ENCODE peak calls at places on chromosome 2, in eight cellular contexts. J is astrocyte, R is PC-9, C is hepatocyte, T is fibroblast of lung, Z is upper lobe of left lung, U is endothelial cell, P is brain microvascular endothelial cell. K is an unnamed sample.
A peak's percentile ranks its signal among the peaks of the same experiment; 100 is the strongest.

GRCh38 chr2:219542931-219543595 is 546 bp downstream of the CHPF start:
- DNase-seq in U (peak; percentile 62), P (peak; percentile 15), Z (peak; percentile 37), T (peak; percentile 31), J (no peak), C (peak; percentile 76), R (peak; percentile 37), K (peak; percentile 25)

GRCh38 chr2:95326433-95327140 is 29.4 kb downstream of the KCNIP3 start:
- DNase-seq in R (no peak), P (no peak), U (no peak), Z (no peak), T (no peak), C (no peak), J (no peak), K (no peak)

GRCh38 chr2:226911932-226912331 is 76.1 kb downstream of the RHBDD1 start:
- DNase-seq in R (no peak), P (peak; percentile 24), U (no peak), T (peak; percentile 46), Z (no peak), C (no peak), J (peak; percentile 63), K (peak; percentile 67)

GRCh38 chr2:30155889-30156658 is 9.3 kb downstream of the YPEL5 start:
- DNase-seq in C (no peak), T (no peak), P (no peak), U (no peak), Z (no peak), R (no peak), J (no peak), K (no peak)

GRCh38 chr2:234679766-234680687 is 183.1 kb upstream of the ARL4C start:
- DNase-seq in J (peak; percentile 100), R (peak; percentile 96), T (peak; percentile 99), Z (peak; percentile 30), U (no peak), C (peak; percentile 66), P (peak; percentile 81), K (peak; percentile 99)

GRCh38 chr2:1690056-1690775 is 54.1 kb downstream of the PXDN start:
- DNase-seq in P (no peak), T (no peak), J (no peak), C (no peak), R (peak; percentile 68), Z (no peak), U (no peak), K (no peak)

GRCh38 chr2:160683206-160683605 is 189.6 kb upstream of the RBMS1 start:
- DNase-seq in U (no peak), Z (no peak), P (no peak), R (no peak), J (no peak), C (no peak), T (no peak), K (no peak)

GRCh38 chr2:35973737-35974132 is 381.8 kb upstream of the CRIM1 start:
- DNase-seq in T (no peak), R (no peak), J (peak; percentile 6), U (peak; percentile 36), C (no peak), P (no peak), Z (no peak), K (no peak)

GRCh38 chr2:239946570-239947311 is 78.4 kb downstream of the NDUFA10 start:
- DNase-seq in T (no peak), R (no peak), P (no peak), Z (peak; percentile 16), C (no peak), U (no peak), J (no peak), K (no peak)

GRCh38 chr2:215503381-215503780 is 67.5 kb upstream of the FN1 start:
- DNase-seq in Z (no peak), R (no peak), J (no peak), T (peak; percentile 33), P (no peak), C (no peak), U (no peak), K (peak; percentile 84)

GRCh38 chr2:113223813-113224212 is 50.0 kb downstream of the PSD4 start:
- DNase-seq in C (no peak), P (no peak), T (no peak), Z (no peak), J (no peak), R (no peak), U (no peak), K (no peak)

GRCh38 chr2:241844831-241845578 is 13.7 kb downstream of the PDCD1 start:
- DNase-seq in Z (no peak), J (no peak), P (no peak), T (no peak), C (no peak), R (no peak), U (no peak), K (no peak)

GRCh38 chr2:12652723-12653122 is 64.0 kb upstream of the TRIB2 start:
- DNase-seq in R (no peak), J (no peak), Z (no peak), U (no peak), T (no peak), P (no peak), C (no peak), K (no peak)

GRCh38 chr2:101733257-101733993 is 35.9 kb downstream of the MAP4K4 start:
- DNase-seq in U (no peak), J (no peak), Z (no peak), C (no peak), P (no peak), R (no peak), T (no peak), K (no peak)

GRCh38 chr2:8475349-8476045 is 206.4 kb upstream of the ID2 start:
- DNase-seq in C (peak; percentile 87), P (no peak), U (no peak), Z (no peak), J (no peak), R (no peak), T (no peak), K (no peak)

GRCh38 chr2:220209751-220210150 is 582.3 kb downstream of the SLC4A3 start:
- DNase-seq in J (no peak), C (no peak), P (no peak), T (no peak), Z (no peak), R (no peak), U (no peak), K (no peak)

GRCh38 chr2:197107291-197108269 is 181.1 kb upstream of the PGAP1 start:
- DNase-seq in C (no peak), J (peak; percentile 58), R (peak; percentile 79), Z (no peak), T (peak; percentile 62), U (peak; percentile 8), P (peak; percentile 56), K (peak; percentile 71)

GRCh38 chr2:172348555-172349288 is 78.7 kb upstream of the ITGA6 start:
- DNase-seq in Z (no peak), U (no peak), J (no peak), C (no peak), T (no peak), R (peak; percentile 80), P (no peak), K (no peak)

GRCh38 chr2:110107092-110108079 is 8.2 kb downstream of the MALL start:
- DNase-seq in R (peak; percentile 62), Z (no peak), U (no peak), P (no peak), C (no peak), J (no peak), T (peak; percentile 17), K (no peak)

GRCh38 chr2:238171575-238172187 is 12.9 kb downstream of the ERFE start:
- DNase-seq in Z (no peak), J (no peak), R (no peak), P (no peak), C (no peak), U (no peak), T (peak; percentile 20), K (no peak)

GRCh38 chr2:49619804-49620203 is 465.5 kb upstream of the FSHR start:
- DNase-seq in R (no peak), U (peak; percentile 9), J (no peak), T (no peak), C (peak; percentile 8), P (no peak), Z (no peak), K (no peak)
- TF ChIP-seq CTCF in R (peak; percentile 39), U (peak; percentile 44), J (no peak), T (no peak), C (peak; percentile 10), P (no peak), Z (no peak), K (no peak)

DNA sequence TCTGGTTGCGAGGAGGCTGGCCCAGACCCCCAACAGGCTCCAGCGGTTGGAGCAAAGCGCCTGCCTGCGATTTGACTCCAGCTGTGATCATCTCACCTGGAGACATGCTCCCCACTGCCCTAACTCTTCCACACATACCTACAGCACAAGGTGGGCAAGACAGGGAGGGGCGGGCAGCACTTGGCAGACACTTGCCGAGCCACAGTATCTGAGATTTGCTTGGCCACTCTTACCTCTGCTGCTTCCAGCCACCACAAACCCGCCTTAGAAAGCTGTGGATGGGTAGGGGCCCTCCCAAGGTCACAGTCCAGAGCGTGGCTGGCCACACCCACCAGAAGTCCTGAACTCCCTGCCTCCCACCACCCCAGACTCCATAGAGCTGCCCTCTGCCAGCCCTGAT is 8.2 kb downstream of the CYP26B1 start:
- DNase-seq in U (no peak), R (no peak), Z (no peak), J (no peak), T (no peak), C (no peak), P (no peak), K (no peak)
- TF ChIP-seq CTCF in U (no peak), R (no peak), Z (no peak), J (no peak), T (no peak), C (no peak), P (no peak), K (no peak)

GRCh38 chr2:28764909-28765308 is 13.3 kb downstream of the PPP1CB start:
- DNase-seq in P (no peak), R (no peak), T (no peak), J (no peak), C (no peak), Z (no peak), U (no peak), K (no peak)
- TF ChIP-seq CTCF in P (no peak), R (no peak), T (no peak), J (no peak), C (no peak), Z (no peak), U (no peak), K (no peak)

GRCh38 chr2:38591152-38591551 is 11.6 kb downstream of the HNRNPLL start:
- DNase-seq in J (no peak), Z (no peak), U (no peak), T (no peak), P (no peak), R (no peak), C (no peak), K (no peak)

GRCh38 chr2:38592951-38593350 is 9.8 kb downstream of the HNRNPLL start:
- DNase-seq in T (peak; percentile 62), P (no peak), C (no peak), Z (no peak), J (peak; percentile 55), R (peak; percentile 76), U (no peak), K (peak; percentile 21)

GRCh38 chr2:38586926-38587325 is 15.8 kb downstream of the HNRNPLL start:
- DNase-seq in T (peak; percentile 61), Z (no peak), U (no peak), R (no peak), J (no peak), C (no peak), P (no peak), K (no peak)

DNA sequence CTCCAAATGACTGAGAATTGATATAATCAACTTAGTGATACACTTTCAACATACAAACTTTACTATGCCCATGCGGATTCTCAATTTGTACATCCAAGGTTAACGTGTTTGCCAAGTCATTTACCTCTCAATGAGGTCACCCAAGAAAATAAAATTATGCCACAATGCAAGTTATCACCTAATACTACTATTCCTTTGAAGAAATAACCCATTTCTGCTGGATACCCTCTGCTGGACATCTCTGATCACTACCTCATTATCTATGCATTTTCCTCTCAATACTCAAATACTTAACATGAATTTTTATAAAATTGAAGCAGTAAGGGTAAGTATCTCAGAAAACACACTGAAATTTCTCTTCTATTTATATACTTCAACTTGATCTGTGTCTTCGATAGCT is 12.7 kb downstream of the HNRNPLL start:
- DNase-seq in U (no peak), C (no peak), Z (no peak), R (no peak), P (no peak), T (no peak), J (no peak), K (no peak)
- TF ChIP-seq CTCF in U (peak; percentile 55), C (no peak), Z (no peak), R (peak; percentile 46), P (peak; percentile 12), T (peak; percentile 5), J (peak; percentile 30), K (peak; percentile 40)

K was measured in AG10803.